ENCODE peak calls at places on chromosomes 16 and 17, in six cellular contexts. One of them, this sample, is unnamed.

GRCh38 chr17:50549969-50550368 is 3.0 kb downstream of the SPATA20 start:
- DNase-seq in GM23338: no peak
- DNase-seq in AG10803: no peak
- DNase-seq in tibial nerve: no peak
- DNase-seq in cardiac fibroblast: no peak
- DNase-seq in HFF-Myc: no peak
- DNase-seq in this sample: no peak

GRCh38 chr16:14202697-14203096 is 131.6 kb downstream of the MRTFB start:
- DNase-seq in GM23338: peak; percentile 57
- DNase-seq in AG10803: no peak
- DNase-seq in tibial nerve: no peak
- DNase-seq in cardiac fibroblast: peak; percentile 14
- DNase-seq in HFF-Myc: no peak
- DNase-seq in this sample: no peak

GRCh38 chr16:30813821-30814189 is 26.8 kb upstream of the ZNF629 start:
- DNase-seq in GM23338: no peak
- DNase-seq in AG10803: no peak
- DNase-seq in tibial nerve: no peak
- DNase-seq in cardiac fibroblast: no peak
- DNase-seq in HFF-Myc: no peak
- DNase-seq in this sample: no peak

GRCh38 chr17:57523926-57524634 is 221.0 kb downstream of the CCDC182 start:
- DNase-seq in GM23338: no peak
- DNase-seq in AG10803: peak; percentile 68
- DNase-seq in tibial nerve: no peak
- DNase-seq in cardiac fibroblast: peak; percentile 30
- DNase-seq in HFF-Myc: no peak
- DNase-seq in this sample: no peak

GRCh38 chr17:40550608-40551007 is 14.7 kb downstream of the CCR7 start:
- DNase-seq in GM23338: no peak
- DNase-seq in AG10803: peak; percentile 98
- DNase-seq in tibial nerve: no peak
- DNase-seq in cardiac fibroblast: peak; percentile 97
- DNase-seq in HFF-Myc: no peak
- DNase-seq in this sample: no peak

GRCh38 chr16:765971-766819 is 5.7 kb downstream of the MSLN start:
- DNase-seq in GM23338: no peak
- DNase-seq in AG10803: no peak
- DNase-seq in tibial nerve: no peak
- DNase-seq in cardiac fibroblast: no peak
- DNase-seq in HFF-Myc: no peak
- DNase-seq in this sample: no peak

GRCh38 chr17:78374631-78375274 is 3.7 kb upstream of the PGS1 start:
- DNase-seq in GM23338: peak; percentile 84
- DNase-seq in AG10803: peak; percentile 67
- DNase-seq in tibial nerve: no peak
- DNase-seq in cardiac fibroblast: peak; percentile 90
- DNase-seq in HFF-Myc: no peak
- DNase-seq in this sample: no peak

GRCh38 chr17:17119533-17119932 is 77.3 kb downstream of the MPRIP start:
- DNase-seq in GM23338: no peak
- DNase-seq in AG10803: peak; percentile 50
- DNase-seq in tibial nerve: no peak
- DNase-seq in cardiac fibroblast: peak; percentile 31
- DNase-seq in HFF-Myc: peak; percentile 37
- DNase-seq in this sample: no peak

GRCh38 chr16:69276143-69277115 is 34.7 kb upstream of the VPS4A start:
- DNase-seq in GM23338: no peak
- DNase-seq in AG10803: peak; percentile 99
- DNase-seq in tibial nerve: peak; percentile 66
- DNase-seq in cardiac fibroblast: peak; percentile 98
- DNase-seq in HFF-Myc: peak; percentile 83
- DNase-seq in this sample: peak; percentile 92

GRCh38 chr16:28981517-28981916 is 3.3 kb upstream of the LAT start:
- DNase-seq in GM23338: peak; percentile 76
- DNase-seq in AG10803: no peak
- DNase-seq in tibial nerve: no peak
- DNase-seq in cardiac fibroblast: no peak
- DNase-seq in HFF-Myc: no peak
- DNase-seq in this sample: no peak

GRCh38 chr17:28219771-28220170 is 99.2 kb upstream of the TMEM97 start:
- DNase-seq in GM23338: no peak
- DNase-seq in AG10803: no peak
- DNase-seq in tibial nerve: no peak
- DNase-seq in cardiac fibroblast: no peak
- DNase-seq in HFF-Myc: no peak
- DNase-seq in this sample: no peak

GRCh38 chr17:35866356-35866950 is 2.2 kb downstream of the HEATR9 start:
- DNase-seq in GM23338: no peak
- DNase-seq in AG10803: peak; percentile 9
- DNase-seq in tibial nerve: no peak
- DNase-seq in cardiac fibroblast: peak; percentile 54
- DNase-seq in HFF-Myc: no peak
- DNase-seq in this sample: no peak

GRCh38 chr16:57125969-57126368 is 33.6 kb downstream of the CPNE2 start:
- DNase-seq in GM23338: no peak
- DNase-seq in AG10803: no peak
- DNase-seq in tibial nerve: no peak
- DNase-seq in cardiac fibroblast: no peak
- DNase-seq in HFF-Myc: no peak
- DNase-seq in this sample: no peak

GRCh38 chr16:49484454-49484853 is 110.8 kb downstream of the C16orf78 start:
- DNase-seq in GM23338: peak; percentile 87
- DNase-seq in AG10803: no peak
- DNase-seq in tibial nerve: peak; percentile 63
- DNase-seq in cardiac fibroblast: peak; percentile 23
- DNase-seq in HFF-Myc: no peak
- DNase-seq in this sample: no peak

GRCh38 chr16:60166-60565 is 6.5 kb downstream of the SNRNP25 start:
- DNase-seq in GM23338: no peak
- DNase-seq in AG10803: no peak
- DNase-seq in tibial nerve: no peak
- DNase-seq in cardiac fibroblast: no peak
- DNase-seq in HFF-Myc: no peak
- DNase-seq in this sample: no peak

GRCh38 chr17:43881176-43881575 is 26.2 kb downstream of the MPP2 start:
- DNase-seq in GM23338: no peak
- DNase-seq in AG10803: no peak
- DNase-seq in tibial nerve: no peak
- DNase-seq in cardiac fibroblast: no peak
- DNase-seq in HFF-Myc: no peak
- DNase-seq in this sample: no peak

GRCh38 chr17:43881758-43882505 is 25.4 kb downstream of the MPP2 start:
- DNase-seq in GM23338: peak; percentile 20
- DNase-seq in AG10803: no peak
- DNase-seq in tibial nerve: no peak
- DNase-seq in cardiac fibroblast: no peak
- DNase-seq in HFF-Myc: no peak
- DNase-seq in this sample: no peak

GRCh38 chr17:43878260-43879082 is 28.9 kb downstream of the MPP2 start:
- DNase-seq in GM23338: peak; percentile 90
- DNase-seq in AG10803: peak; percentile 91
- DNase-seq in tibial nerve: peak; percentile 60
- DNase-seq in cardiac fibroblast: peak; percentile 91
- DNase-seq in HFF-Myc: peak; percentile 52
- DNase-seq in this sample: peak; percentile 67

GRCh38 chr17:43879723-43880419 is 27.5 kb downstream of the MPP2 start:
- DNase-seq in GM23338: no peak
- DNase-seq in AG10803: no peak
- DNase-seq in tibial nerve: no peak
- DNase-seq in cardiac fibroblast: no peak
- DNase-seq in HFF-Myc: no peak
- DNase-seq in this sample: no peak

DNA sequence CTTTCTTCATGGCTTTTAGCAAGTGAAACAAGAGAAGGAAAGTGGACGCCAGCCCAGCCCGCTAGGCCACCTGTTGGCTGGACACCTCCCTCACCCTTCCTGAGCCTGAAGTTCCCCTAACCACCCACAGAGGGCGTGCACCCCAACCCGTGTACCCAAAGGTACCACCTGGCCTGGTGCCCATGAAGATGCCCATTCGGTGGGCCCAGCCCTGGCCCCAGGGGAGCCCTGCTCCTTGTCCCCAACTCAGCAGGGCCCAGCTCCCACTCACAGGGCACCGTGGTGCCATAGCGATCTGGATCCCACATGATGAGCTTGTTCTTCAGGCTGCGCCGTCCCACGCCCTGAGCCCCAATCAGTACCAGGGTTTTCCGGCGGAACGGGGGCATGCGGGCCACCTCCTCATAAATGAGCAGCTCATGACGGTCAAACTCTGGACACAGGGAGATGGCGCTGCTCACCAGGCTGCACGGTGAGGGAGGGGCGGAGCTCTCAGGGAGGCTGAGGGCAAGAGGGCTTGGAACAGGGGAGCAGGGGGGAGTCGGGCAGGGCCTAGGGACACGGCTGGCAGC is 26.8 kb downstream of the MPP2 start:
- DNase-seq in GM23338: peak; percentile 73
- DNase-seq in AG10803: peak; percentile 3
- DNase-seq in tibial nerve: no peak
- DNase-seq in cardiac fibroblast: peak; percentile 13
- DNase-seq in HFF-Myc: no peak
- DNase-seq in this sample: no peak
- TF ChIP-seq CTCF in GM23338: peak; percentile 85
- TF ChIP-seq CTCF in AG10803: peak; percentile 56
- TF ChIP-seq CTCF in tibial nerve: peak; percentile 45
- TF ChIP-seq CTCF in cardiac fibroblast: peak; percentile 75
- TF ChIP-seq CTCF in HFF-Myc: peak; percentile 76
- TF ChIP-seq CTCF in this sample: peak; percentile 63

DNA sequence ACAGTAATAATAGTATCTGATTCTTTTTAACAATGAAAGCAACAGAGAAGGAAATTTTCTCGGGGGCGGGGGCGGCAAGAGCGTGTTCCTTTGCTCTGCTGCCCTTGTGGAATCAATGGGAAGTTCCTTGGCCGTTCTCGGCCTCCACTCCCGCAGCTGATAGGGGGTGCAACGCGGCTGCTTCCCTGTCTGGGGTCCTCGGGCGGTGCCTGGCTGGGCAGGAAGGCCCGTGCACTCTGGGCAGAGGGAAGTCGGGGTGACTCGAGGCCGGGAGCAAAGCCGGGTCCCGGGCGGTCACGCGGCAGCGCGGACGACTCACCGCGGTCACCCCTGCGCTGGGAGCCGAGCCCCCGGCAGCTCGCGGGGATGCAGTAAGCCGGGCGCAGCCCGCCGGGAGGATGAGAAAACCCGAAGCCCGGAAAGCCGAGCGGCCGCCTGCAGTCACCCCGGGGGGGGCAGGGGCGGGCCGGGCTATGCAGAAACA is 2.5 kb downstream of the TUBB3 start:
- DNase-seq in GM23338: peak; percentile 64
- DNase-seq in AG10803: no peak
- DNase-seq in tibial nerve: no peak
- DNase-seq in cardiac fibroblast: peak; percentile 33
- DNase-seq in HFF-Myc: no peak
- DNase-seq in this sample: no peak
- H3K4me3 ChIP-seq in GM23338: peak overlapping the region; percentile 86
- H3K4me3 ChIP-seq in AG10803: peak overlapping the region; percentile 57
- H3K4me3 ChIP-seq in tibial nerve: peak overlapping the region; percentile 52
- H3K4me3 ChIP-seq in cardiac fibroblast: peak overlapping the region; percentile 54
- H3K4me3 ChIP-seq in HFF-Myc: peak overlapping the region; percentile 77
- H3K4me3 ChIP-seq in this sample: peak overlapping the region; percentile 94

GRCh38 chr17:8651013-8651412 is 20.5 kb upstream of the MYH10 start:
- DNase-seq in GM23338: no peak
- DNase-seq in AG10803: no peak
- DNase-seq in tibial nerve: no peak
- DNase-seq in cardiac fibroblast: no peak
- DNase-seq in HFF-Myc: no peak
- DNase-seq in this sample: no peak
- TF ChIP-seq CTCF in GM23338: peak; percentile 62
- TF ChIP-seq CTCF in AG10803: no peak
- TF ChIP-seq CTCF in tibial nerve: no peak
- TF ChIP-seq CTCF in cardiac fibroblast: no peak
- TF ChIP-seq CTCF in HFF-Myc: no peak
- TF ChIP-seq CTCF in this sample: no peak

DNA sequence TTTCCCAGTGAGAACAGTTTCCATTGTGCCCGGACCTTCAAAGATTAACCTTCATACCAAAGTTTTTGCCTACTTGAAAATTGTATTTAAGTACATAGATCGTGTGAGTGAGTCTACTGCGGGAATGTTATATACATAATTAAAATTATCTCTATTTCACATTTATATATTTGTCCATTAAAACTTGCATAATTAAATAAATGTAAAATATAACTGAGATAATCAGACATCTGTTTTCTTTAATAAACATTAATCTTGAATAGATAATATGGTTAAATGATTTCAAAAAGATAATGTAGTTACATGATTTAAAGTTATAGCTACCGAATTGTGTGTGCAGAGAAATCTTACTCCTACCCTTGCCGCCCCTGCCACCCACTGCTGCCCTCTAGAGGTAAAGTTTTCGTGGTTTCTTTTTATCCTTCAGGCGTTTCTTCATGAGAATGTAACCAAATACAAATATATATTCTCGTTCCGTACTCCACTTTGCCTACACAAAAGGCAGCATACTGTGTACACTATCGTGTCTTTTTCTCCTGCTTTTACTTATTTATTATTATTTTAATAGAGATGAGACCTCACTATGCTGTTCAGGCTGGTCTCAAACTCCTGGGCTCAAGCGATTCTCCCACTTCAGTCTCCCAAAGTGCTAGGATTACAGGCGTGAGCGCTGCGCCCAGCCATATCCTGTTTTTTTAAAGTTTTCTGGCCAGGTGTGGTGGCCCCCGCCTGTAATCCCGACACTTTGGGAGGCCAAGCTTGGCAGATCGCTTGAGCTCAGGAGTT is 35.6 kb downstream of the RPA1 start:
- DNase-seq in GM23338: peak; percentile 69
- DNase-seq in AG10803: peak; percentile 43
- DNase-seq in tibial nerve: peak; percentile 54
- DNase-seq in cardiac fibroblast: peak; percentile 51
- DNase-seq in HFF-Myc: peak; percentile 4
- DNase-seq in this sample: no peak
- H3K4me3 ChIP-seq in GM23338: no peak overlapping the region
- H3K4me3 ChIP-seq in AG10803: no peak overlapping the region
- H3K4me3 ChIP-seq in tibial nerve: no peak overlapping the region
- H3K4me3 ChIP-seq in cardiac fibroblast: no peak overlapping the region
- H3K4me3 ChIP-seq in HFF-Myc: no peak overlapping the region
- H3K4me3 ChIP-seq in this sample: no peak overlapping the region

This sample was measured in AG09309.